ENCODE peak calls at places on chromosome 4, in seven cellular contexts. One of them, this sample, is unnamed.

GRCh38 chr4:170009291-170009690 is 16.9 kb downstream of the MFAP3L start:
- DNase-seq in lower lobe of right lung: no peak
- DNase-seq in uterus: no peak
- DNase-seq in heart left ventricle: no peak
- DNase-seq in cardiac muscle cell: no peak
- DNase-seq in K562: no peak
- DNase-seq in Peyer's patch: no peak
- DNase-seq in this sample: no peak

GRCh38 chr4:78781925-78782324 is 5.8 kb downstream of the BMP2K start:
- DNase-seq in K562: no peak
- DNase-seq in cardiac muscle cell: no peak
- DNase-seq in lower lobe of right lung: no peak
- DNase-seq in Peyer's patch: no peak
- DNase-seq in uterus: no peak
- DNase-seq in heart left ventricle: no peak
- DNase-seq in this sample: no peak

GRCh38 chr4:42397256-42397634 is at the start of gene SHISA3:
- DNase-seq in heart left ventricle: no peak
- DNase-seq in Peyer's patch: peak; percentile 29
- DNase-seq in uterus: no peak
- DNase-seq in cardiac muscle cell: peak; percentile 50
- DNase-seq in lower lobe of right lung: no peak
- DNase-seq in K562: no peak
- DNase-seq in this sample: peak; percentile 56

GRCh38 chr4:58600290-58600689 is 1490.1 kb upstream of the IGFBP7 start:
- DNase-seq in uterus: no peak
- DNase-seq in cardiac muscle cell: no peak
- DNase-seq in K562: no peak
- DNase-seq in heart left ventricle: no peak
- DNase-seq in lower lobe of right lung: no peak
- DNase-seq in Peyer's patch: no peak
- DNase-seq in this sample: no peak

GRCh38 chr4:30718021-30718888 is 1.9 kb upstream of the PCDH7 start:
- DNase-seq in K562: no peak
- DNase-seq in cardiac muscle cell: peak; percentile 80
- DNase-seq in uterus: peak; percentile 57
- DNase-seq in lower lobe of right lung: no peak
- DNase-seq in heart left ventricle: peak; percentile 71
- DNase-seq in Peyer's patch: no peak
- DNase-seq in this sample: peak; percentile 48

GRCh38 chr4:8324640-8325239 is 55.2 kb downstream of the HTRA3 start:
- DNase-seq in heart left ventricle: peak; percentile 14
- DNase-seq in lower lobe of right lung: peak; percentile 11
- DNase-seq in K562: no peak
- DNase-seq in cardiac muscle cell: no peak
- DNase-seq in uterus: peak; percentile 1
- DNase-seq in Peyer's patch: no peak
- DNase-seq in this sample: no peak

GRCh38 chr4:61514991-61515390 is 314.9 kb downstream of the ADGRL3 start:
- DNase-seq in cardiac muscle cell: no peak
- DNase-seq in Peyer's patch: no peak
- DNase-seq in K562: no peak
- DNase-seq in lower lobe of right lung: no peak
- DNase-seq in uterus: no peak
- DNase-seq in heart left ventricle: no peak
- DNase-seq in this sample: no peak

GRCh38 chr4:101290651-101291050 is 56.7 kb downstream of the PPP3CA start:
- DNase-seq in uterus: no peak
- DNase-seq in lower lobe of right lung: no peak
- DNase-seq in heart left ventricle: no peak
- DNase-seq in cardiac muscle cell: no peak
- DNase-seq in K562: no peak
- DNase-seq in Peyer's patch: no peak
- DNase-seq in this sample: no peak

GRCh38 chr4:40043786-40044185 is 12.9 kb upstream of the N4BP2 start:
- DNase-seq in heart left ventricle: no peak
- DNase-seq in cardiac muscle cell: no peak
- DNase-seq in K562: no peak
- DNase-seq in lower lobe of right lung: no peak
- DNase-seq in Peyer's patch: no peak
- DNase-seq in uterus: no peak
- DNase-seq in this sample: no peak

GRCh38 chr4:10746371-10747143 is 62.0 kb upstream of the CLNK start:
- DNase-seq in cardiac muscle cell: no peak
- DNase-seq in lower lobe of right lung: no peak
- DNase-seq in heart left ventricle: peak; percentile 46
- DNase-seq in K562: no peak
- DNase-seq in Peyer's patch: no peak
- DNase-seq in uterus: no peak
- DNase-seq in this sample: no peak

GRCh38 chr4:153564630-153565525 is 98.7 kb downstream of the TMEM131L start:
- DNase-seq in K562: no peak
- DNase-seq in cardiac muscle cell: no peak
- DNase-seq in uterus: no peak
- DNase-seq in Peyer's patch: no peak
- DNase-seq in lower lobe of right lung: no peak
- DNase-seq in heart left ventricle: no peak
- DNase-seq in this sample: no peak

GRCh38 chr4:152849350-152849749 is 69.6 kb downstream of the ARFIP1 start:
- DNase-seq in Peyer's patch: no peak
- DNase-seq in lower lobe of right lung: no peak
- DNase-seq in cardiac muscle cell: no peak
- DNase-seq in K562: no peak
- DNase-seq in uterus: no peak
- DNase-seq in heart left ventricle: no peak
- DNase-seq in this sample: no peak

GRCh38 chr4:7904942-7905341 is 34.7 kb downstream of the AFAP1 start:
- DNase-seq in uterus: peak; percentile 78
- DNase-seq in Peyer's patch: no peak
- DNase-seq in lower lobe of right lung: no peak
- DNase-seq in heart left ventricle: no peak
- DNase-seq in K562: no peak
- DNase-seq in cardiac muscle cell: no peak
- DNase-seq in this sample: no peak

GRCh38 chr4:56316011-56316650 is 71.2 kb downstream of the AASDH start:
- DNase-seq in cardiac muscle cell: no peak
- DNase-seq in lower lobe of right lung: no peak
- DNase-seq in K562: no peak
- DNase-seq in uterus: no peak
- DNase-seq in Peyer's patch: no peak
- DNase-seq in heart left ventricle: no peak
- DNase-seq in this sample: no peak

GRCh38 chr4:186630128-186630527 is 74.8 kb upstream of the MTNR1A start:
- DNase-seq in cardiac muscle cell: no peak
- DNase-seq in lower lobe of right lung: no peak
- DNase-seq in heart left ventricle: no peak
- DNase-seq in Peyer's patch: no peak
- DNase-seq in K562: no peak
- DNase-seq in uterus: no peak
- DNase-seq in this sample: no peak

GRCh38 chr4:186624951-186625350 is 69.6 kb upstream of the MTNR1A start:
- DNase-seq in uterus: no peak
- DNase-seq in lower lobe of right lung: no peak
- DNase-seq in Peyer's patch: no peak
- DNase-seq in K562: no peak
- DNase-seq in cardiac muscle cell: peak; percentile 18
- DNase-seq in heart left ventricle: no peak
- DNase-seq in this sample: no peak

GRCh38 chr4:186628058-186628711 is 72.8 kb upstream of the MTNR1A start:
- DNase-seq in heart left ventricle: no peak
- DNase-seq in Peyer's patch: no peak
- DNase-seq in K562: no peak
- DNase-seq in cardiac muscle cell: no peak
- DNase-seq in lower lobe of right lung: no peak
- DNase-seq in uterus: no peak
- DNase-seq in this sample: no peak

GRCh38 chr4:186623546-186623945 is 68.2 kb upstream of the MTNR1A start:
- DNase-seq in K562: no peak
- DNase-seq in cardiac muscle cell: no peak
- DNase-seq in uterus: no peak
- DNase-seq in lower lobe of right lung: no peak
- DNase-seq in heart left ventricle: no peak
- DNase-seq in Peyer's patch: no peak
- DNase-seq in this sample: no peak

GRCh38 chr4:186627226-186627865 is 72.0 kb upstream of the MTNR1A start:
- DNase-seq in K562: no peak
- DNase-seq in cardiac muscle cell: no peak
- DNase-seq in lower lobe of right lung: no peak
- DNase-seq in Peyer's patch: no peak
- DNase-seq in heart left ventricle: no peak
- DNase-seq in uterus: no peak
- DNase-seq in this sample: no peak
- H3K27ac ChIP-seq in K562: no peak overlapping the region
- H3K27ac ChIP-seq in cardiac muscle cell: no peak overlapping the region
- H3K27ac ChIP-seq in lower lobe of right lung: no peak overlapping the region
- H3K27ac ChIP-seq in Peyer's patch: no peak overlapping the region
- H3K27ac ChIP-seq in heart left ventricle: no peak overlapping the region
- H3K27ac ChIP-seq in uterus: no peak overlapping the region
- H3K27ac ChIP-seq in this sample: no peak overlapping the region

DNA sequence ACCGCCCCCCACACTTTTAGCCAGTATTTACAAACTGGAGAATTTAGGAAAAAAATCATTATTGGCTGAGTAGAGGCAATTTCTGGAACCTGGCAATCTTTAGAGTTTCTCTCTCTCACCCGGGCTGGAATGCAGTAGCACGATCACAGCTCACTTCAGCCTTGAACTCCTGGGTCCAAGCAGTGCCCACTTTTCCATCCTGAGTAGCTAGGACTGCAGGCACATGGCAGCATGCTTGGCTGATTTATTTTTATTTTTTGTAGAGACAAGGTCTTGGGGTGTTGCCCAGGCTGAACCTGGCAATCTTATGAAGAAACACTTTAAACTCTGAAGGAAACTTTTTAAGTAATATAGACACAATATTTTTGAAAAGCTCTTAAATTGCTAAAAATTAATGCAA is 120.1 kb downstream of the AFF1 start:
- DNase-seq in K562: no peak
- DNase-seq in heart left ventricle: no peak
- DNase-seq in lower lobe of right lung: no peak
- DNase-seq in Peyer's patch: no peak
- DNase-seq in uterus: no peak
- DNase-seq in cardiac muscle cell: no peak
- DNase-seq in this sample: no peak
- TF ChIP-seq CTCF in K562: no peak
- TF ChIP-seq CTCF in heart left ventricle: no peak
- TF ChIP-seq CTCF in lower lobe of right lung: no peak
- TF ChIP-seq CTCF in Peyer's patch: no peak
- TF ChIP-seq CTCF in uterus: no peak
- TF ChIP-seq CTCF in cardiac muscle cell: no peak
- TF ChIP-seq CTCF in this sample: no peak

GRCh38 chr4:53703267-53703655 is 112.0 kb upstream of the LNX1 start:
- DNase-seq in cardiac muscle cell: no peak
- DNase-seq in heart left ventricle: no peak
- DNase-seq in uterus: no peak
- DNase-seq in K562: no peak
- DNase-seq in lower lobe of right lung: no peak
- DNase-seq in Peyer's patch: no peak
- DNase-seq in this sample: no peak
- H3K27ac ChIP-seq in cardiac muscle cell: no peak overlapping the region
- H3K27ac ChIP-seq in heart left ventricle: peak overlapping the region; percentile 39
- H3K27ac ChIP-seq in uterus: peak overlapping the region; percentile 68
- H3K27ac ChIP-seq in K562: no peak overlapping the region
- H3K27ac ChIP-seq in lower lobe of right lung: peak overlapping the region; percentile 77
- H3K27ac ChIP-seq in Peyer's patch: peak overlapping the region; percentile 76
- H3K27ac ChIP-seq in this sample: peak overlapping the region; percentile 80

DNA sequence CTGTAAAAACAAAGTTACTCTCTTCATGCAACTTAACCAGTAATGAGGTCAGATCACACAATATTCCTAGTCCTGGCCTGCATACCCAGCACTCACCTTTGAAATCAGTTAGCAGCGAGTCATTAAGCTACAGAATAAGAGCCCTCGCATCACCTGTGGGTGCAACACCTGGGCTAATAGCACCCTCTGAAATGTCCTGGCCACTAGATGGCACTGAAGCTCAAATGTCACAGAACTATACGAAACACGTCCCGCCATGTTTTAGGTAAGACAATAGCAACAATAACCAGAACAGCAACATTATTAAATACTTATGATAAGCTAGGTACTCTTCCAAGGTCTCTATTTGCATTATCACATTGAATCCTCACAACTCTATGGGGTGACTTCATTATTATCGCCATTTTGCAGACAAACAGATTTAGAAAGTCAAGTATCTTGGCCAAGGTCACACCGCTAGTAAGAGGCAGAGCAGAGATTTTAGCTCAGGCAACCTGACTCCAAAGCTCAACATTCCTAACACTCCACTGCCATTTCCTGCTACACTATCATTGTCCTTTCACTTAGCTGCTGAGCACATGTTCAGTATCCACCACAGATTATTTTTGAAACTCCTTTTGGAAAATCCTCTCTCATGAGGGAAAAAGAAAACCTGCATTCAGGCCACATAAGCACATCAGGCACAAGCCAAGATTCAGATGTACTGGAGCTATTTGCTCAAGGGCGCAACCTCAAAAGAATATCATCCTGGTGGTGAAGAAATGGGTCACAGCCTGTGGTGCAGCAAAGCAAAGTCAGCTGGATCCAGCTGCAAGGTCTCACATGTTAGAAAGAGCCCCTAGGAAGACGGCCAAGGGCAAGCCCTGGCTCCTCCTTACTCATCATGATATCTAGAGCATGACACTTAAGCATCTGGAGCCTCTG is 59.5 kb upstream of the KDR start:
- DNase-seq in lower lobe of right lung: no peak
- DNase-seq in cardiac muscle cell: peak; percentile 62
- DNase-seq in K562: peak; percentile 31
- DNase-seq in uterus: no peak
- DNase-seq in heart left ventricle: peak; percentile 47
- DNase-seq in Peyer's patch: no peak
- DNase-seq in this sample: peak; percentile 24
- TF ChIP-seq CTCF in lower lobe of right lung: peak; percentile 32
- TF ChIP-seq CTCF in cardiac muscle cell: peak; percentile 28
- TF ChIP-seq CTCF in K562: peak; percentile 57
- TF ChIP-seq CTCF in uterus: no peak
- TF ChIP-seq CTCF in heart left ventricle: no peak
- TF ChIP-seq CTCF in Peyer's patch: peak; percentile 55
- TF ChIP-seq CTCF in this sample: peak; percentile 38

This sample was measured in left ventricle myocardium inferior.